ENCODE peak calls at places on chromosome 7, in seven cellular contexts. F, C, Y, O, W, E and K are unnamed samples.

GRCh38 chr7:138089080-138089901 is 13.0 kb downstream of the AKR1D1 start:
- DNase-seq in F (no peak), C (no peak), Y (no peak), O (no peak), W (no peak), E (no peak), K (no peak)

GRCh38 chr7:50653997-50654425 is 88.8 kb upstream of the DDC start:
- DNase-seq in F (no peak), C (no peak), Y (peak; percentile 31), O (peak; percentile 75), W (no peak), E (no peak), K (no peak)

GRCh38 chr7:37208528-37208927 is 240.1 kb downstream of the ELMO1 start:
- DNase-seq in F (peak; percentile 78), C (no peak), Y (no peak), O (peak; percentile 44), W (peak; percentile 33), E (no peak), K (no peak)

GRCh38 chr7:4416436-4417092 is 265.5 kb upstream of the FOXK1 start:
- DNase-seq in F (no peak), C (no peak), Y (no peak), O (peak; percentile 18), W (no peak), E (no peak), K (no peak)

GRCh38 chr7:28889290-28889689 is 68.8 kb downstream of the TRIL start:
- DNase-seq in F (no peak), C (no peak), Y (no peak), O (no peak), W (no peak), E (no peak), K (no peak)

GRCh38 chr7:142460402-142461117 is 202.7 kb upstream of the PRSS58 start:
- DNase-seq in F (no peak), C (no peak), Y (no peak), O (no peak), W (no peak), E (no peak), K (no peak)

GRCh38 chr7:7978860-7979259 is 10.3 kb downstream of the GLCCI1 start:
- DNase-seq in F (no peak), C (no peak), Y (no peak), O (no peak), W (no peak), E (no peak), K (no peak)

GRCh38 chr7:37604078-37604477 is 79.5 kb upstream of the GPR141 start:
- DNase-seq in F (no peak), C (no peak), Y (no peak), O (no peak), W (no peak), E (no peak), K (no peak)

GRCh38 chr7:41579961-41580935 is 122.6 kb downstream of the INHBA start:
- DNase-seq in F (peak; percentile 50), C (no peak), Y (no peak), O (no peak), W (no peak), E (no peak), K (no peak)

GRCh38 chr7:2175514-2175913 is 57.2 kb downstream of the MAD1L1 start:
- DNase-seq in F (peak; percentile 96), C (no peak), Y (no peak), O (no peak), W (peak; percentile 55), E (no peak), K (peak; percentile 76)

GRCh38 chr7:94656925-94657731 is 1.2 kb upstream of the SGCE start:
- DNase-seq in F (no peak), C (peak; percentile 16), Y (peak; percentile 20), O (no peak), W (no peak), E (no peak), K (peak; percentile 30)

GRCh38 chr7:133984023-133984422 is 143.1 kb upstream of the LRGUK start:
- DNase-seq in F (no peak), C (no peak), Y (no peak), O (no peak), W (no peak), E (no peak), K (no peak)

GRCh38 chr7:28349637-28350036 is 62.7 kb upstream of the CREB5 start:
- DNase-seq in F (no peak), C (no peak), Y (no peak), O (no peak), W (no peak), E (no peak), K (no peak)

GRCh38 chr7:24591152-24591551 is 17.9 kb downstream of the PALS2 start:
- DNase-seq in F (no peak), C (no peak), Y (no peak), O (no peak), W (no peak), E (no peak), K (no peak)

GRCh38 chr7:101815826-101816488 is 1.5 kb upstream of the CUX1 start:
- DNase-seq in F (peak; percentile 38), C (peak; percentile 75), Y (peak; percentile 67), O (peak; percentile 80), W (peak; percentile 94), E (peak; percentile 46), K (no peak)

GRCh38 chr7:83347836-83348482 is 185.3 kb upstream of the PCLO start:
- DNase-seq in F (no peak), C (no peak), Y (no peak), O (no peak), W (no peak), E (no peak), K (no peak)

GRCh38 chr7:76108540-76109233 is 60.8 kb downstream of the MDH2 start:
- DNase-seq in F (no peak), C (no peak), Y (no peak), O (no peak), W (no peak), E (no peak), K (no peak)

GRCh38 chr7:80721880-80722595 is 83.6 kb downstream of the CD36 start:
- DNase-seq in F (peak; percentile 46), C (no peak), Y (no peak), O (no peak), W (no peak), E (no peak), K (peak; percentile 41)

GRCh38 chr7:106560482-106560881 is 100.5 kb downstream of the CCDC71L start:
- DNase-seq in F (no peak), C (no peak), Y (no peak), O (no peak), W (no peak), E (no peak), K (no peak)

GRCh38 chr7:90574136-90574819 is 21.8 kb upstream of the CDK14 start:
- DNase-seq in F (no peak), C (no peak), Y (no peak), O (peak; percentile 51), W (no peak), E (no peak), K (no peak)

GRCh38 chr7:4074994-4075393 is 607.1 kb upstream of the FOXK1 start:
- DNase-seq in F (no peak), C (no peak), Y (no peak), O (no peak), W (peak; percentile 55), E (no peak), K (no peak)

GRCh38 chr7:157150825-157151412 is 12.2 kb downstream of the UBE3C start:
- DNase-seq in F (peak; percentile 15), C (peak; percentile 26), Y (no peak), O (peak; percentile 44), W (peak; percentile 61), E (no peak), K (no peak)

GRCh38 chr7:5701085-5701914 is 80.2 kb downstream of the RNF216 start:
- DNase-seq in F (no peak), C (no peak), Y (no peak), O (no peak), W (no peak), E (no peak), K (no peak)